ENCODE peak calls at places on chromosomes 6 and 20, in four cellular contexts. O is NT2/D1; U is CD8-positive, alpha-beta T cell; Y is uterus. H is an unnamed sample.

GRCh38 chr6:1781152-1781848 is 171.6 kb downstream of the FOXC1 start:
- DNase-seq in O (no peak), U (no peak), Y (no peak), H (no peak)

GRCh38 chr6:157405986-157406385 is 25.0 kb downstream of the ZDHHC14 start:
- DNase-seq in O (no peak), U (no peak), Y (peak), H (no peak)

GRCh38 chr20:5715068-5715841 is 34.9 kb upstream of the SHLD1 start:
- DNase-seq in O (no peak), U (peak), Y (no peak), H (no peak)

GRCh38 chr6:40395066-40395697 is 192.0 kb downstream of the LRFN2 start:
- DNase-seq in O (no peak), U (no peak), Y (no peak), H (no peak)

GRCh38 chr20:32017711-32018251 is 7.5 kb downstream of the CCM2L start:
- DNase-seq in O (no peak), U (peak), Y (no peak), H (no peak)

GRCh38 chr6:55034752-55035151 is 139.6 kb upstream of the HCRTR2 start:
- DNase-seq in O (no peak), U (no peak), Y (no peak), H (no peak)

GRCh38 chr6:17086469-17086868 is 15.4 kb upstream of the STMND1 start:
- DNase-seq in O (no peak), U (peak), Y (peak), H (no peak)

GRCh38 chr6:70706491-70707123 is 38.9 kb downstream of the SMAP1 start:
- DNase-seq in O (no peak), U (peak), Y (no peak), H (no peak)

GRCh38 chr6:28002181-28002580 is 45.1 kb downstream of the OR2B6 start:
- DNase-seq in O (no peak), U (no peak), Y (no peak), H (no peak)

GRCh38 chr6:86516087-86516486 is 421.2 kb upstream of the HTR1E start:
- DNase-seq in O (no peak), U (no peak), Y (no peak), H (no peak)

GRCh38 chr20:39691151-39691862 is 729.2 kb downstream of the DHX35 start:
- DNase-seq in O (no peak), U (no peak), Y (no peak), H (no peak)

GRCh38 chr20:18795366-18795765 is 18.2 kb upstream of the SCP2D1 start:
- DNase-seq in O (no peak), U (no peak), Y (no peak), H (no peak)

GRCh38 chr6:45572833-45573232 is 195.1 kb upstream of the SUPT3H start:
- DNase-seq in O (no peak), U (no peak), Y (no peak), H (no peak)

GRCh38 chr6:118377711-118378414 is 170.2 kb upstream of the PLN start:
- DNase-seq in O (no peak), U (no peak), Y (no peak), H (no peak)

GRCh38 chr6:157144861-157145260 is 178.5 kb downstream of the TMEM242 start:
- DNase-seq in O (no peak), U (no peak), Y (no peak), H (no peak)

GRCh38 chr6:125415921-125416320 is 114.2 kb upstream of the HDDC2 start:
- DNase-seq in O (no peak), U (no peak), Y (no peak), H (no peak)

GRCh38 chr20:34389206-34389953 is 26.3 kb downstream of the ITCH start:
- DNase-seq in O (no peak), U (no peak), Y (no peak), H (no peak)

GRCh38 chr6:30494275-30494990 is 5.1 kb downstream of the HLA-E start:
- DNase-seq in O (no peak), U (peak), Y (no peak), H (no peak)

GRCh38 chr20:58875541-58876134 is 23.1 kb downstream of the GNAS start:
- DNase-seq in O (no peak), U (no peak), Y (no peak), H (no peak)

GRCh38 chr6:18990313-18990978 is 603.3 kb downstream of the RNF144B start:
- DNase-seq in O (peak), U (no peak), Y (peak), H (no peak)

GRCh38 chr20:872855-873520 is 39.5 kb downstream of the FAM110A start:
- DNase-seq in O (no peak), U (no peak), Y (no peak), H (no peak)

GRCh38 chr20:3209946-3210317 is 634 bp downstream of the ITPA start:
- DNase-seq in O (no peak), U (no peak), Y (no peak), H (no peak)

GRCh38 chr20:5835234-5835845 is 85.1 kb downstream of the SHLD1 start:
- DNase-seq in O (no peak), U (peak), Y (no peak), H (no peak)

GRCh38 chr20:32062776-32063170 is 10.7 kb downstream of the HCK start:
- DNase-seq in O (no peak), U (no peak), Y (no peak), H (no peak)

GRCh38 chr20:53708129-53708968 is 114.7 kb upstream of the ZNF217 start:
- DNase-seq in O (no peak), U (peak), Y (no peak), H (no peak)

GRCh38 chr6:156616495-156616894 is 160.7 kb upstream of the ARID1B start:
- DNase-seq in O (no peak), U (no peak), Y (no peak), H (no peak)

GRCh38 chr6:1170793-1171192 is 141.1 kb upstream of the FOXQ1 start:
- DNase-seq in O (no peak), U (no peak), Y (no peak), H (no peak)

GRCh38 chr6:53530780-53531386 is 14.0 kb downstream of the GCLC start:
- DNase-seq in O (no peak), U (no peak), Y (no peak), H (no peak)

GRCh38 chr6:90654166-90654565 is 67.3 kb upstream of the MAP3K7 start:
- DNase-seq in O (no peak), U (no peak), Y (no peak), H (no peak)

GRCh38 chr6:68502946-68503345 is 132.1 kb upstream of the ADGRB3 start:
- DNase-seq in O (no peak), U (no peak), Y (no peak), H (no peak)

GRCh38 chr6:107066697-107067659 is 39.0 kb downstream of the MTRES1 start:
- DNase-seq in O (no peak), U (no peak), Y (no peak), H (no peak)

GRCh38 chr20:50120935-50121693 is 8.2 kb upstream of the UBE2V1 start:
- DNase-seq in O (no peak), U (peak), Y (no peak), H (peak)

GRCh38 chr6:1491025-1491424 is 101.6 kb downstream of the FOXF2 start:
- DNase-seq in O (no peak), U (no peak), Y (no peak), H (no peak)

GRCh38 chr6:11718461-11718860 is 60.1 kb downstream of the ADTRP start:
- DNase-seq in O (no peak), U (no peak), Y (no peak), H (no peak)

GRCh38 chr6:99603421-99604160 is 3.0 kb upstream of the PRDM13 start:
- DNase-seq in O (no peak), U (no peak), Y (no peak), H (no peak)

GRCh38 chr6:123211777-123212545 is 215.9 kb downstream of the CLVS2 start:
- DNase-seq in O (no peak), U (no peak), Y (no peak), H (no peak)

GRCh38 chr6:156617376-156617775 is 159.8 kb upstream of the ARID1B start:
- DNase-seq in O (no peak), U (no peak), Y (no peak), H (no peak)

GRCh38 chr6:56690519-56691200 is 48.0 kb upstream of the DST start:
- DNase-seq in O (no peak), U (no peak), Y (no peak), H (no peak)
- H3K4me3 ChIP-seq in O (no peak), U (no peak), Y (no peak), H (no peak)

GRCh38 chr6:7726416-7727149 is 684 bp downstream of the BMP6 start:
- DNase-seq in O (no peak), U (no peak), Y (no peak), H (no peak)

GRCh38 chr6:7725412-7725811 is 487 bp upstream of the BMP6 start:
- DNase-seq in O (no peak), U (no peak), Y (no peak), H (no peak)

GRCh38 chr6:7727951-7728854 is 2.3 kb downstream of the BMP6 start:
- DNase-seq in O (no peak), U (no peak), Y (no peak), H (no peak)

GRCh38 chr6:7727150-7727950 is 1.5 kb downstream of the BMP6 start:
- DNase-seq in O (no peak), U (no peak), Y (no peak), H (no peak)

DNA sequence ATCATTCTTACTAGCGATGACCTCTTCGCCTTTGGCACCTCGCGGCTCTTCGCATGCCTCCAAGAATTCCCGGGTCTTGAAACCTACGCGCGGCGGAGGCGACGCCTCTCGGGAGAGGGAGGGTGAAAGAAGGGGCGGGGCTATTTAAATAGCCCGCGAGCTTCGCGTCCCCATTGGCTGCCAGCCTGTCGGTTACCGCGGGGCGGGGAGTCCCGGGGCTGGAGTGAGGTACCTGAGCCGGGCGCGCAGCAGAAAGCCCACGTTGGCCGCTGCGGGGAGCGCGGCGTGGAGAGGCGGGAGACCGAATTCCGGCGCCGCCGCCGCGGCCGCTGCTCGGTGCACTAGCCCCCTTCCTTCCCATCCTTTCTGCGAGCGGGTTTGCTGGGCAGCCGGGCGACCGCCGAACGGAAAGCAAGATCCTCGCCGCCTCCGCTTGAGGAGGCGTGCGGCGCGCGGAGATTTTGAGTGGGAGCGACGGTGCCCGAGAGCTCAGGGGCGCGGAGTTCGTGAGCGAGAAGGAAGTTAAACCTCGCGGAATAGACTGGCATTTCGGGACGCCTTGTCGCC is at the start of gene BMP6:
- DNase-seq in O (peak), U (peak), Y (peak), H (no peak)
- H3K4me3 ChIP-seq in O (peak), U (peak), Y (peak), H (peak)

GRCh38 chr6:169502445-169502844 is 199.4 kb downstream of the WDR27 start:
- DNase-seq in O (no peak), U (no peak), Y (no peak), H (no peak)

GRCh38 chr6:169500688-169501087 is 201.1 kb downstream of the WDR27 start:
- DNase-seq in O (no peak), U (no peak), Y (no peak), H (no peak)

GRCh38 chr6:169501777-169502313 is 200.0 kb downstream of the WDR27 start:
- DNase-seq in O (no peak), U (no peak), Y (no peak), H (no peak)

GRCh38 chr6:169501128-169501527 is 200.7 kb downstream of the WDR27 start:
- DNase-seq in O (no peak), U (no peak), Y (no peak), H (no peak)

DNA sequence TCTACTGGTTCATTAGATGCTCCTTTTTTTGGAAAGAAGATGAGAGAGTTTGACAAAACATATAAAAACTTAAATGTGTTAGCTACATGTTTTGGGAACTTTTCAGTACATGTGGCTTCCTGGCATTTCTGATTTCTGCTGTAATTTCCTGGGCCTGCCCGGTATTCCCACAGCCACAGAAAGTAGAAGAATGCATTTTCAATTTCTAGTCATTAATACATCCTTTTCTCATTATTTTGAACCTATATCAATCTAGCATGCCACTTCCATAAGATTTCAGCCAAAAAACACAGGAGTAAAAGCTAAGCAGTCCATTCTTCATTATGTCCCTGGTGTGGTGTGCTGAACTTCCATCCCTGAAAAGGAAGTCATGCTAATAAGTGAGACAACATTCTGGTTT is 198.3 kb downstream of the WDR27 start:
- DNase-seq in O (no peak), U (no peak), Y (no peak), H (no peak)
- H3K4me3 ChIP-seq in O (no peak), U (no peak), Y (no peak), H (no peak)

GRCh38 chr6:42021847-42022754 is 28.2 kb upstream of the TAF8 start:
- DNase-seq in O (no peak), U (peak), Y (no peak), H (no peak)

GRCh38 chr6:42025790-42026311 is 24.5 kb upstream of the TAF8 start:
- DNase-seq in O (no peak), U (no peak), Y (no peak), H (no peak)

GRCh38 chr6:42020967-42021366 is 29.4 kb upstream of the TAF8 start:
- DNase-seq in O (no peak), U (no peak), Y (no peak), H (no peak)

GRCh38 chr6:42025066-42025789 is 25.1 kb upstream of the TAF8 start:
- DNase-seq in O (no peak), U (no peak), Y (no peak), H (no peak)

DNA sequence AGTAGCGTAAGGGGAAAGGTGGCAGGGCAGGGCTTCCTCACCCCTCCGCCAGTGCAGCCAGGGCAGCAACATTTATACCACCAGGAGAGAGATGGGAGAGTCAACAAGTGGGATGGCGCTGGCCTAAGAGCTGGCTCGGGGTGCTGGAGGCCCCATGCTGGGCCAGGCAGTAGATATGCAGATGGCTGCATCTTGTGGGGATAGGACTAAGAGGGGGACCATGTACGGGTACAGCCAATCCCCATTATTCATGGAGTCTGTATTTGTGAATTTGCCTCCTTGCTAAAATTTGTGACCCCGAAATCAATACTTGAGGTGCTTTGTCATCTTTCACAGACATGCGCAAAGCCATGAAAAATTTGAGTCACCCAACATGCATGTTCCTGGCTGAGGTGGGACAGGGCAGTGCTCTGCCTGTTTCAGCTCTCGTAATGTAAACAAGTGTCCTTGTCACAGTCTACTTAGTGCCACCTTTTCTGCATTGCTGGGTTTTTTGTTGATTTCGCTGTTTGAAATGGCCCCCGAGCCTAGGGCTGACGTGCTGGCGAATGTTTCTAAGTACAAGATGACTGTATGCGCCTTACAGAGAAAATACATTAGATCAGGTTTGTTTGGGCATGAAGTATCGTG is 27.5 kb upstream of the TAF8 start:
- DNase-seq in O (no peak), U (no peak), Y (no peak), H (no peak)
- H3K4me3 ChIP-seq in O (no peak), U (peak), Y (no peak), H (no peak)

GRCh38 chr6:108876929-108877775 is 28.9 kb downstream of the ARMC2 start:
- DNase-seq in O (no peak), U (no peak), Y (peak), H (no peak)
- H3K4me3 ChIP-seq in O (no peak), U (no peak), Y (no peak), H (no peak)

H was measured in esophagus squamous epithelium.